ENCODE peak calls at places on chromosomes 6 and 20, in five cellular contexts. One of them, this sample, is unnamed.

GRCh38 chr6:364609-365540 is 26.7 kb upstream of the IRF4 start:
- DNase-seq in heart left ventricle: no peak
- DNase-seq in hippocampal formation: no peak
- DNase-seq in stimulated activated CD4-positive, alpha-beta T cell treated with anti-CD3 and anti-CD28 coated beads, Interleukin-2, amount 100 ng/mL, for 24 hours: no peak
- DNase-seq in activated CD8-positive, alpha-beta T cell treated with anti-CD3 and anti-CD28 coated beads for 36 hours: no peak
- DNase-seq in this sample: no peak

GRCh38 chr20:63892402-63892801 is 2.5 kb upstream of the DNAJC5 start:
- DNase-seq in stimulated activated CD4-positive, alpha-beta T cell treated with anti-CD3 and anti-CD28 coated beads, Interleukin-2, amount 100 ng/mL, for 24 hours: no peak
- DNase-seq in activated CD8-positive, alpha-beta T cell treated with anti-CD3 and anti-CD28 coated beads for 36 hours: no peak
- DNase-seq in hippocampal formation: no peak
- DNase-seq in heart left ventricle: no peak
- DNase-seq in this sample: no peak

GRCh38 chr20:41014557-41015088 is 14.0 kb upstream of the TOP1 start:
- DNase-seq in hippocampal formation: no peak
- DNase-seq in stimulated activated CD4-positive, alpha-beta T cell treated with anti-CD3 and anti-CD28 coated beads, Interleukin-2, amount 100 ng/mL, for 24 hours: no peak
- DNase-seq in activated CD8-positive, alpha-beta T cell treated with anti-CD3 and anti-CD28 coated beads for 36 hours: no peak
- DNase-seq in heart left ventricle: no peak
- DNase-seq in this sample: no peak

GRCh38 chr20:50331469-50332251 is 141.0 kb downstream of the CEBPB start:
- DNase-seq in activated CD8-positive, alpha-beta T cell treated with anti-CD3 and anti-CD28 coated beads for 36 hours: no peak
- DNase-seq in hippocampal formation: no peak
- DNase-seq in heart left ventricle: peak; percentile 20
- DNase-seq in stimulated activated CD4-positive, alpha-beta T cell treated with anti-CD3 and anti-CD28 coated beads, Interleukin-2, amount 100 ng/mL, for 24 hours: no peak
- DNase-seq in this sample: no peak

GRCh38 chr6:99568103-99568933 is at the start of gene CCNC:
- DNase-seq in heart left ventricle: peak; percentile 95
- DNase-seq in hippocampal formation: peak; percentile 82
- DNase-seq in activated CD8-positive, alpha-beta T cell treated with anti-CD3 and anti-CD28 coated beads for 36 hours: peak; percentile 94
- DNase-seq in stimulated activated CD4-positive, alpha-beta T cell treated with anti-CD3 and anti-CD28 coated beads, Interleukin-2, amount 100 ng/mL, for 24 hours: peak; percentile 90
- DNase-seq in this sample: peak; percentile 64

GRCh38 chr6:27684264-27685211 is 211.6 kb upstream of the ZNF184 start:
- DNase-seq in stimulated activated CD4-positive, alpha-beta T cell treated with anti-CD3 and anti-CD28 coated beads, Interleukin-2, amount 100 ng/mL, for 24 hours: peak; percentile 73
- DNase-seq in activated CD8-positive, alpha-beta T cell treated with anti-CD3 and anti-CD28 coated beads for 36 hours: peak; percentile 87
- DNase-seq in hippocampal formation: peak; percentile 20
- DNase-seq in heart left ventricle: no peak
- DNase-seq in this sample: no peak

GRCh38 chr20:19993937-19994667 is 23.1 kb upstream of the NAA20 start:
- DNase-seq in heart left ventricle: peak; percentile 73
- DNase-seq in hippocampal formation: peak; percentile 44
- DNase-seq in activated CD8-positive, alpha-beta T cell treated with anti-CD3 and anti-CD28 coated beads for 36 hours: no peak
- DNase-seq in stimulated activated CD4-positive, alpha-beta T cell treated with anti-CD3 and anti-CD28 coated beads, Interleukin-2, amount 100 ng/mL, for 24 hours: no peak
- DNase-seq in this sample: peak; percentile 17

GRCh38 chr6:82283771-82284420 is 36.4 kb upstream of the IBTK start:
- DNase-seq in heart left ventricle: no peak
- DNase-seq in activated CD8-positive, alpha-beta T cell treated with anti-CD3 and anti-CD28 coated beads for 36 hours: no peak
- DNase-seq in hippocampal formation: no peak
- DNase-seq in stimulated activated CD4-positive, alpha-beta T cell treated with anti-CD3 and anti-CD28 coated beads, Interleukin-2, amount 100 ng/mL, for 24 hours: no peak
- DNase-seq in this sample: no peak

GRCh38 chr6:43096451-43097097 is 20.5 kb downstream of the PTK7 start:
- DNase-seq in heart left ventricle: no peak
- DNase-seq in stimulated activated CD4-positive, alpha-beta T cell treated with anti-CD3 and anti-CD28 coated beads, Interleukin-2, amount 100 ng/mL, for 24 hours: no peak
- DNase-seq in hippocampal formation: no peak
- DNase-seq in activated CD8-positive, alpha-beta T cell treated with anti-CD3 and anti-CD28 coated beads for 36 hours: no peak
- DNase-seq in this sample: no peak

GRCh38 chr6:134703206-134703605 is 246.7 kb downstream of the ALDH8A1 start:
- DNase-seq in activated CD8-positive, alpha-beta T cell treated with anti-CD3 and anti-CD28 coated beads for 36 hours: no peak
- DNase-seq in heart left ventricle: no peak
- DNase-seq in stimulated activated CD4-positive, alpha-beta T cell treated with anti-CD3 and anti-CD28 coated beads, Interleukin-2, amount 100 ng/mL, for 24 hours: no peak
- DNase-seq in hippocampal formation: no peak
- DNase-seq in this sample: no peak

GRCh38 chr20:52433326-52434040 is 241.9 kb upstream of the ZFP64 start:
- DNase-seq in activated CD8-positive, alpha-beta T cell treated with anti-CD3 and anti-CD28 coated beads for 36 hours: no peak
- DNase-seq in stimulated activated CD4-positive, alpha-beta T cell treated with anti-CD3 and anti-CD28 coated beads, Interleukin-2, amount 100 ng/mL, for 24 hours: no peak
- DNase-seq in heart left ventricle: no peak
- DNase-seq in hippocampal formation: no peak
- DNase-seq in this sample: no peak

GRCh38 chr6:168198302-168199180 is 119.5 kb upstream of the FRMD1 start:
- DNase-seq in stimulated activated CD4-positive, alpha-beta T cell treated with anti-CD3 and anti-CD28 coated beads, Interleukin-2, amount 100 ng/mL, for 24 hours: no peak
- DNase-seq in heart left ventricle: peak; percentile 51
- DNase-seq in activated CD8-positive, alpha-beta T cell treated with anti-CD3 and anti-CD28 coated beads for 36 hours: no peak
- DNase-seq in hippocampal formation: no peak
- DNase-seq in this sample: no peak

GRCh38 chr20:19249515-19249914 is 37.1 kb downstream of the SLC24A3 start:
- DNase-seq in heart left ventricle: no peak
- DNase-seq in hippocampal formation: no peak
- DNase-seq in activated CD8-positive, alpha-beta T cell treated with anti-CD3 and anti-CD28 coated beads for 36 hours: no peak
- DNase-seq in stimulated activated CD4-positive, alpha-beta T cell treated with anti-CD3 and anti-CD28 coated beads, Interleukin-2, amount 100 ng/mL, for 24 hours: no peak
- DNase-seq in this sample: no peak

GRCh38 chr20:13870349-13870748 is 85.5 kb downstream of the NDUFAF5 start:
- DNase-seq in hippocampal formation: no peak
- DNase-seq in heart left ventricle: no peak
- DNase-seq in stimulated activated CD4-positive, alpha-beta T cell treated with anti-CD3 and anti-CD28 coated beads, Interleukin-2, amount 100 ng/mL, for 24 hours: no peak
- DNase-seq in activated CD8-positive, alpha-beta T cell treated with anti-CD3 and anti-CD28 coated beads for 36 hours: no peak
- DNase-seq in this sample: no peak

GRCh38 chr6:2713473-2714358 is 37.0 kb downstream of the MYLK4 start:
- DNase-seq in heart left ventricle: no peak
- DNase-seq in stimulated activated CD4-positive, alpha-beta T cell treated with anti-CD3 and anti-CD28 coated beads, Interleukin-2, amount 100 ng/mL, for 24 hours: no peak
- DNase-seq in activated CD8-positive, alpha-beta T cell treated with anti-CD3 and anti-CD28 coated beads for 36 hours: no peak
- DNase-seq in hippocampal formation: no peak
- DNase-seq in this sample: no peak

GRCh38 chr6:28474441-28475219 is 31.3 kb upstream of the ZSCAN23 start:
- DNase-seq in stimulated activated CD4-positive, alpha-beta T cell treated with anti-CD3 and anti-CD28 coated beads, Interleukin-2, amount 100 ng/mL, for 24 hours: no peak
- DNase-seq in hippocampal formation: no peak
- DNase-seq in heart left ventricle: no peak
- DNase-seq in activated CD8-positive, alpha-beta T cell treated with anti-CD3 and anti-CD28 coated beads for 36 hours: peak; percentile 35
- DNase-seq in this sample: no peak

GRCh38 chr20:50712771-50713676 is 18.4 kb upstream of the PARD6B start:
- DNase-seq in heart left ventricle: no peak
- DNase-seq in stimulated activated CD4-positive, alpha-beta T cell treated with anti-CD3 and anti-CD28 coated beads, Interleukin-2, amount 100 ng/mL, for 24 hours: no peak
- DNase-seq in activated CD8-positive, alpha-beta T cell treated with anti-CD3 and anti-CD28 coated beads for 36 hours: no peak
- DNase-seq in hippocampal formation: no peak
- DNase-seq in this sample: no peak